ENCODE peak calls at places on chromosomes 5 and 9, in eight cellular contexts. M is lung microvascular endothelial cell; G is HT1080; R is stimulated activated effector memory CD8-positive, alpha-beta T cell treated with anti-CD3 and anti-CD28 coated beads, Interleukin-12 subunit alpha, Interleukin-12 subunit beta, amount 100 ng/mL, for 72 hours; Q is GM12865; W is GM18507; Z is PC-9; S is amniotic stem cell. T is an unnamed sample.

GRCh38 chr5:89037090-89037489 is 154.1 kb upstream of the MEF2C start:
- DNase-seq in W (no peak), Q (no peak), M (peak), S (peak), G (peak), R (no peak), Z (peak), T (no peak)

GRCh38 chr5:126674145-126674544 is 73.4 kb downstream of the PHAX start:
- DNase-seq in M (no peak), G (no peak), Z (no peak), Q (no peak), R (no peak), W (no peak), S (no peak), T (no peak)

GRCh38 chr5:62376064-62376463 is 27.6 kb downstream of the DIMT1 start:
- DNase-seq in R (no peak), S (no peak), M (no peak), W (no peak), G (no peak), Z (peak), Q (no peak), T (no peak)

GRCh38 chr5:164013077-164013670 is 507.8 kb downstream of the MAT2B start:
- DNase-seq in G (peak), S (peak), W (peak), Z (peak), M (peak), Q (peak), R (peak), T (peak)

GRCh38 chr9:100377015-100377414 is 24.3 kb upstream of the TEX10 start:
- DNase-seq in S (no peak), M (peak), R (no peak), W (no peak), Q (no peak), G (no peak), Z (no peak), T (no peak)

GRCh38 chr5:125470503-125470902 is 724.1 kb upstream of the ZNF608 start:
- DNase-seq in W (no peak), G (no peak), R (no peak), Q (no peak), Z (no peak), M (no peak), S (no peak), T (no peak)

GRCh38 chr5:130068988-130069387 is 164.7 kb downstream of the CHSY3 start:
- DNase-seq in S (no peak), W (no peak), G (no peak), M (no peak), Z (no peak), R (no peak), Q (no peak), T (no peak)

GRCh38 chr9:133112361-133113026 is 8.5 kb downstream of the RALGDS start:
- DNase-seq in G (no peak), S (no peak), Z (no peak), M (no peak), W (no peak), R (no peak), Q (peak), T (peak)

GRCh38 chr5:82523633-82524032 is 245.5 kb upstream of the RPS23 start:
- DNase-seq in Q (no peak), S (no peak), G (no peak), Z (no peak), R (no peak), W (no peak), M (no peak), T (no peak)

GRCh38 chr5:139061856-139062255 is 136.3 kb downstream of the SIL1 start:
- DNase-seq in Z (no peak), R (no peak), Q (no peak), W (no peak), G (peak), M (peak), S (no peak), T (no peak)

GRCh38 chr5:68277427-68277826 is 61.9 kb downstream of the PIK3R1 start:
- DNase-seq in G (peak), W (no peak), Q (no peak), M (no peak), R (no peak), S (no peak), Z (peak), T (no peak)

GRCh38 chr9:21856301-21857094 is 54.1 kb downstream of the MTAP start:
- DNase-seq in G (no peak), Z (no peak), M (peak), Q (no peak), W (no peak), S (no peak), R (no peak), T (no peak)

GRCh38 chr5:10432059-10433008 is 9.3 kb upstream of the ROPN1L start:
- DNase-seq in R (no peak), Z (no peak), S (no peak), M (no peak), W (no peak), Q (no peak), G (no peak), T (no peak)

GRCh38 chr5:52800394-52801213 is 12.9 kb downstream of the ITGA1 start:
- DNase-seq in S (peak), M (peak), Z (peak), Q (peak), W (no peak), R (no peak), G (peak), T (peak)

GRCh38 chr5:113122053-113122452 is 145.5 kb downstream of the DCP2 start:
- DNase-seq in M (no peak), R (no peak), S (no peak), G (peak), W (no peak), Q (no peak), Z (no peak), T (peak)

GRCh38 chr5:171577940-171578856 is 158.8 kb downstream of the FGF18 start:
- DNase-seq in Z (no peak), W (no peak), R (peak), M (no peak), G (no peak), Q (no peak), S (no peak), T (peak)

T was measured in tibial nerve.